ENCODE peak calls at places on chromosomes 7 and 10, in four cellular contexts. One of them, this sample, is unnamed.

GRCh38 chr10:126242352-126243260 is 145.7 kb downstream of the ADAM12 start:
- DNase-seq in nephron progenitor cell: no peak
- DNase-seq in mammary epithelial cell: peak; percentile 47
- DNase-seq in GM10248: no peak
- DNase-seq in this sample: no peak

GRCh38 chr7:119254741-119255140 is 1018.2 kb upstream of the KCND2 start:
- DNase-seq in nephron progenitor cell: no peak
- DNase-seq in mammary epithelial cell: no peak
- DNase-seq in GM10248: no peak
- DNase-seq in this sample: no peak

GRCh38 chr7:64882341-64883112 is 20.5 kb upstream of the ZNF273 start:
- DNase-seq in nephron progenitor cell: no peak
- DNase-seq in mammary epithelial cell: no peak
- DNase-seq in GM10248: no peak
- DNase-seq in this sample: no peak

GRCh38 chr10:6423004-6423403 is 157.1 kb downstream of the PRKCQ start:
- DNase-seq in mammary epithelial cell: peak; percentile 83
- DNase-seq in nephron progenitor cell: no peak
- DNase-seq in GM10248: no peak
- DNase-seq in this sample: no peak

GRCh38 chr7:17130281-17131059 is 168.0 kb upstream of the AHR start:
- DNase-seq in nephron progenitor cell: peak; percentile 9
- DNase-seq in GM10248: no peak
- DNase-seq in mammary epithelial cell: no peak
- DNase-seq in this sample: no peak

GRCh38 chr10:55410415-55410885 is 609.4 kb upstream of the PCDH15 start:
- DNase-seq in mammary epithelial cell: no peak
- DNase-seq in GM10248: no peak
- DNase-seq in nephron progenitor cell: peak; percentile 31
- DNase-seq in this sample: peak; percentile 23

GRCh38 chr10:71974489-71975011 is 10.4 kb downstream of the CHST3 start:
- DNase-seq in mammary epithelial cell: peak; percentile 92
- DNase-seq in nephron progenitor cell: no peak
- DNase-seq in GM10248: peak; percentile 79
- DNase-seq in this sample: no peak

GRCh38 chr10:16597656-16598055 is 76.0 kb upstream of the C1QL3 start:
- DNase-seq in mammary epithelial cell: no peak
- DNase-seq in GM10248: no peak
- DNase-seq in nephron progenitor cell: no peak
- DNase-seq in this sample: no peak

GRCh38 chr7:17300012-17300411 is 1.6 kb downstream of the AHR start:
- DNase-seq in GM10248: no peak
- DNase-seq in nephron progenitor cell: no peak
- DNase-seq in mammary epithelial cell: peak; percentile 16
- DNase-seq in this sample: no peak

GRCh38 chr7:44496385-44496784 is 5.9 kb upstream of the NUDCD3 start:
- DNase-seq in GM10248: no peak
- DNase-seq in mammary epithelial cell: no peak
- DNase-seq in nephron progenitor cell: no peak
- DNase-seq in this sample: no peak

GRCh38 chr7:100539436-100540006 is 518 bp downstream of the AGFG2 start:
- DNase-seq in nephron progenitor cell: no peak
- DNase-seq in mammary epithelial cell: no peak
- DNase-seq in GM10248: no peak
- DNase-seq in this sample: peak; percentile 7

GRCh38 chr7:157568785-157569584 is 232.2 kb downstream of the DNAJB6 start:
- DNase-seq in GM10248: peak; percentile 39
- DNase-seq in nephron progenitor cell: peak; percentile 60
- DNase-seq in mammary epithelial cell: peak; percentile 1
- DNase-seq in this sample: peak; percentile 62

GRCh38 chr7:55131421-55131929 is 112.7 kb downstream of the EGFR start:
- DNase-seq in GM10248: no peak
- DNase-seq in nephron progenitor cell: peak; percentile 22
- DNase-seq in mammary epithelial cell: no peak
- DNase-seq in this sample: peak; percentile 52

GRCh38 chr10:69567920-69568319 is 5.3 kb downstream of the NEUROG3 start:
- DNase-seq in nephron progenitor cell: peak; percentile 92
- DNase-seq in GM10248: no peak
- DNase-seq in mammary epithelial cell: peak; percentile 44
- DNase-seq in this sample: peak; percentile 77

GRCh38 chr10:29344073-29344820 is 55.4 kb downstream of the LYZL1 start:
- DNase-seq in GM10248: no peak
- DNase-seq in nephron progenitor cell: no peak
- DNase-seq in mammary epithelial cell: peak; percentile 62
- DNase-seq in this sample: no peak

GRCh38 chr7:44460325-44460724 is 30.1 kb downstream of the NUDCD3 start:
- DNase-seq in mammary epithelial cell: peak; percentile 30
- DNase-seq in nephron progenitor cell: no peak
- DNase-seq in GM10248: peak; percentile 56
- DNase-seq in this sample: no peak

GRCh38 chr10:123229927-123230630 is 75.9 kb downstream of the BUB3 start:
- DNase-seq in nephron progenitor cell: peak; percentile 63
- DNase-seq in mammary epithelial cell: peak; percentile 82
- DNase-seq in GM10248: no peak
- DNase-seq in this sample: no peak

GRCh38 chr7:124566576-124566975 is 199.0 kb downstream of the GPR37 start:
- DNase-seq in nephron progenitor cell: no peak
- DNase-seq in GM10248: no peak
- DNase-seq in mammary epithelial cell: peak; percentile 75
- DNase-seq in this sample: no peak

GRCh38 chr7:8564296-8564695 is 130.9 kb downstream of the NXPH1 start:
- DNase-seq in mammary epithelial cell: no peak
- DNase-seq in GM10248: no peak
- DNase-seq in nephron progenitor cell: no peak
- DNase-seq in this sample: no peak

GRCh38 chr10:102775973-102776669 is 32.4 kb downstream of the WBP1L start:
- DNase-seq in mammary epithelial cell: no peak
- DNase-seq in GM10248: no peak
- DNase-seq in nephron progenitor cell: peak; percentile 51
- DNase-seq in this sample: peak; percentile 28

GRCh38 chr7:130397472-130397871 is 17.2 kb downstream of the CPA1 start:
- DNase-seq in mammary epithelial cell: no peak
- DNase-seq in GM10248: no peak
- DNase-seq in nephron progenitor cell: no peak
- DNase-seq in this sample: no peak

GRCh38 chr10:127150136-127150535 is 46.3 kb downstream of the INSYN2A start:
- DNase-seq in GM10248: no peak
- DNase-seq in nephron progenitor cell: no peak
- DNase-seq in mammary epithelial cell: peak; percentile 43
- DNase-seq in this sample: no peak

GRCh38 chr10:131943021-131943814 is 38.5 kb downstream of the BNIP3 start:
- DNase-seq in nephron progenitor cell: peak; percentile 35
- DNase-seq in GM10248: no peak
- DNase-seq in mammary epithelial cell: no peak
- DNase-seq in this sample: no peak

GRCh38 chr7:128206747-128207500 is 34.2 kb upstream of the LEP start:
- DNase-seq in GM10248: no peak
- DNase-seq in nephron progenitor cell: no peak
- DNase-seq in mammary epithelial cell: no peak
- DNase-seq in this sample: no peak

GRCh38 chr7:33874943-33875342 is 30.4 kb upstream of the BMPER start:
- DNase-seq in nephron progenitor cell: no peak
- DNase-seq in GM10248: no peak
- DNase-seq in mammary epithelial cell: no peak
- DNase-seq in this sample: no peak

GRCh38 chr7:94277236-94277635 is 117.5 kb upstream of the COL1A2 start:
- DNase-seq in GM10248: no peak
- DNase-seq in nephron progenitor cell: no peak
- DNase-seq in mammary epithelial cell: no peak
- DNase-seq in this sample: no peak

GRCh38 chr7:94276046-94276445 is 118.6 kb upstream of the COL1A2 start:
- DNase-seq in GM10248: no peak
- DNase-seq in nephron progenitor cell: no peak
- DNase-seq in mammary epithelial cell: no peak
- DNase-seq in this sample: no peak

GRCh38 chr7:94274828-94275227 is 119.9 kb upstream of the COL1A2 start:
- DNase-seq in mammary epithelial cell: no peak
- DNase-seq in nephron progenitor cell: no peak
- DNase-seq in GM10248: no peak
- DNase-seq in this sample: no peak

GRCh38 chr7:94272821-94273583 is 121.7 kb upstream of the COL1A2 start:
- DNase-seq in nephron progenitor cell: no peak
- DNase-seq in GM10248: no peak
- DNase-seq in mammary epithelial cell: no peak
- DNase-seq in this sample: no peak

DNA sequence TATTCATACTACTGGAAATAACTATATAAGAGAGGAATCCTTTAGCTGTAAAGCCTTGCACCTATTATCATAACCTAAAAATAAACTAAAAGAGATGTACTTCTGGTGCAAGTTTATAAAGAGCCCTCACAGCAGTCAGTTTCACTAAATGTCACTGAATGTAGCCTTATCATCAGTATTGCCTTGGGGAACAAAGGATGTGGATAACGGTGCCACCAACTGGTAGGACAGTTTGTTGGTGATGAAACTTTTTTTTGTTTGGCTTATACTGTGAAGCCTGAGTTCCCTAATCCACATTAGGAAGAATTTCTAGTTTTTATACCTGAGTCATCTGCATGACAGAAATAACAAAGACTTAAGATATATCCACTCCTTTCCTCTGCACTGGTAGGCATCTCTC is 117.9 kb upstream of the COL1A2 start:
- DNase-seq in GM10248: no peak
- DNase-seq in nephron progenitor cell: no peak
- DNase-seq in mammary epithelial cell: peak; percentile 20
- DNase-seq in this sample: no peak
- TF ChIP-seq CTCF in GM10248: peak; percentile 17
- TF ChIP-seq CTCF in nephron progenitor cell: no peak
- TF ChIP-seq CTCF in mammary epithelial cell: peak; percentile 55
- TF ChIP-seq CTCF in this sample: peak; percentile 43

GRCh38 chr7:51354897-51355296 is 38.3 kb upstream of the COBL start:
- DNase-seq in mammary epithelial cell: no peak
- DNase-seq in nephron progenitor cell: no peak
- DNase-seq in GM10248: no peak
- DNase-seq in this sample: no peak
- TF ChIP-seq CTCF in mammary epithelial cell: no peak
- TF ChIP-seq CTCF in nephron progenitor cell: no peak
- TF ChIP-seq CTCF in GM10248: peak; percentile 17
- TF ChIP-seq CTCF in this sample: no peak

GRCh38 chr7:1298051-1298937 is 65.6 kb downstream of the UNCX start:
- DNase-seq in mammary epithelial cell: no peak
- DNase-seq in nephron progenitor cell: peak; percentile 15
- DNase-seq in GM10248: no peak
- DNase-seq in this sample: no peak

GRCh38 chr7:1300206-1300605 is 67.5 kb downstream of the UNCX start:
- DNase-seq in mammary epithelial cell: no peak
- DNase-seq in nephron progenitor cell: no peak
- DNase-seq in GM10248: no peak
- DNase-seq in this sample: no peak

GRCh38 chr7:1297476-1297972 is 64.9 kb downstream of the UNCX start:
- DNase-seq in mammary epithelial cell: no peak
- DNase-seq in GM10248: no peak
- DNase-seq in nephron progenitor cell: no peak
- DNase-seq in this sample: no peak

GRCh38 chr7:1300636-1301035 is 68.0 kb downstream of the UNCX start:
- DNase-seq in mammary epithelial cell: no peak
- DNase-seq in GM10248: no peak
- DNase-seq in nephron progenitor cell: peak; percentile 67
- DNase-seq in this sample: no peak

GRCh38 chr7:1298938-1299885 is 66.5 kb downstream of the UNCX start:
- DNase-seq in GM10248: no peak
- DNase-seq in nephron progenitor cell: peak; percentile 35
- DNase-seq in mammary epithelial cell: no peak
- DNase-seq in this sample: no peak
- TF ChIP-seq CTCF in GM10248: no peak
- TF ChIP-seq CTCF in nephron progenitor cell: no peak
- TF ChIP-seq CTCF in mammary epithelial cell: no peak
- TF ChIP-seq CTCF in this sample: no peak

DNA sequence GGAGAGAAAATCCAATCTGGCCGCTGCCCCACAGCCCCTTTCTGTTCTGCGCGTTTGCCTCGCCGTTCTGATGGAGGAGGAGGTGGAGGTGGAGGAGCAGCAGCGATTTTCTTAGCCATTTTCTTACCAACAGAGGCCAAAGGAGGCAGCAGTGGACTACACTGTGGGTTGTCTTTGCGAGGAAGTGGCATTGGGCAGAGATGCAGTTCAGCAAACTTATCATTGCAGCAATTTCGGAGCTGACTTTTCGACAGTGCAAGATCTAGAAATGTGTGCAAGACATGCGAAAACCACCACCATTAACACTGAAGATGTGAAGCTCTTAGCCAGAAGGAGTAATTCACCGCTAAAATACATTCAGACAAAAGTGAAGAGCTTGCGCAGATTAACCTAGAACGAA is 1.9 kb upstream of the ARL4A start:
- DNase-seq in mammary epithelial cell: no peak
- DNase-seq in nephron progenitor cell: peak; percentile 13
- DNase-seq in GM10248: no peak
- DNase-seq in this sample: peak; percentile 49
- TF ChIP-seq CTCF in mammary epithelial cell: peak; percentile 36
- TF ChIP-seq CTCF in nephron progenitor cell: no peak
- TF ChIP-seq CTCF in GM10248: peak; percentile 5
- TF ChIP-seq CTCF in this sample: peak; percentile 64

DNA sequence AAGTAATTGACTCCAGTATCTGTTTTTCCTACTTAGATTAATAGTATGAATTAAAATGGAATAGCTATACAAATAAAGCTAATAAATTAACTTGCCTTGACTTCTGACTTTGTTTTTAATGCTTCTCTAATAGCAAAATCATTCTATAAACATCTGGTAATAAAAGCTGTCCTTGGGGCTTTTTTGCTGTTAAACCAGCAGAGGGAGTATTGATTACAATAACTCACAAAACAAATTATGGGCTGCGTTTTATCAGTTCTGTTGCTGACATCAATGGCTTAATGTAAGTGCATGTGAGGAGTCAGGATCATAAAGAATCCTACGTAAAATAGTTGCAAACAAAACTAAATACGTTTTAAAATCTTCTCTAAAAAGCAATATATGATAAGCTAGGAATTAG is 667.8 kb downstream of the PCDH15 start:
- DNase-seq in GM10248: no peak
- DNase-seq in nephron progenitor cell: no peak
- DNase-seq in mammary epithelial cell: no peak
- DNase-seq in this sample: no peak
- TF ChIP-seq CTCF in GM10248: peak; percentile 16
- TF ChIP-seq CTCF in nephron progenitor cell: peak; percentile 29
- TF ChIP-seq CTCF in mammary epithelial cell: peak; percentile 47
- TF ChIP-seq CTCF in this sample: peak; percentile 58

DNA sequence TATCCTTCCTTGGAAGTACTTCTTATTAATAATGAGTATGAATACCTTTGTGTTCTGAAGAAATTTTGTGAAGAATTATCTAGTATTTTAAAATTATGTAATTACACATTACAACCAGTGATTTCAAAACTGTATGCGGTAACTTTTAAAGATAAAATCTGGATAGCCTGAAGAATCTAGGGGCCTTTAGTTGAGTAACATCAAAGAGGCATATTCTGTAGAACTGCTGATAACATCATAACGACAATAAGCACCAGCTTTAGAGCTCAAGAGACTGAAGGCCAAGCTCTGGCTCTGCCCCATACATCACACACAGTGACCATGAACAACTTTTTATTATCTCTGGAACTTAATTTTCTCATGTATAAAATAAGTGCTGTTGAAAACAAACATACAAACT is 121.0 kb upstream of the RHOBTB1 start:
- DNase-seq in nephron progenitor cell: no peak
- DNase-seq in GM10248: no peak
- DNase-seq in mammary epithelial cell: no peak
- DNase-seq in this sample: no peak
- TF ChIP-seq CTCF in nephron progenitor cell: no peak
- TF ChIP-seq CTCF in GM10248: no peak
- TF ChIP-seq CTCF in mammary epithelial cell: no peak
- TF ChIP-seq CTCF in this sample: no peak